ENCODE peak calls at places on chromosome X, in seven cellular contexts. H, B, K, U, J, Z and R are unnamed samples.

GRCh38 chrX:4263005-4263404 is 549.6 kb upstream of the PRKX start:
- DNase-seq in H (no peak), B (no peak), K (no peak), U (no peak), J (peak; percentile 13), Z (no peak), R (no peak)

GRCh38 chrX:68500105-68500504 is 1.3 kb downstream of the YIPF6 start:
- DNase-seq in H (no peak), B (no peak), K (no peak), U (no peak), J (no peak), Z (no peak), R (no peak)

GRCh38 chrX:11159149-11159548 is 48.0 kb downstream of the HCCS start:
- DNase-seq in H (no peak), B (no peak), K (no peak), U (no peak), J (no peak), Z (no peak), R (no peak)

GRCh38 chrX:37817176-37817575 is 30.2 kb downstream of the DYNLT3 start:
- DNase-seq in H (no peak), B (no peak), K (no peak), U (no peak), J (no peak), Z (no peak), R (no peak)

GRCh38 chrX:41667631-41668030 is 21.1 kb upstream of the GPR34 start:
- DNase-seq in H (no peak), B (no peak), K (no peak), U (no peak), J (no peak), Z (no peak), R (no peak)

GRCh38 chrX:7147978-7148824 is at the start of gene PUDP:
- DNase-seq in H (peak; percentile 89), B (no peak), K (peak; percentile 82), U (peak; percentile 73), J (peak; percentile 56), Z (peak; percentile 75), R (peak; percentile 65)

GRCh38 chrX:14064632-14065432 is 35.1 kb upstream of the GEMIN8 start:
- DNase-seq in H (no peak), B (no peak), K (peak; percentile 74), U (no peak), J (no peak), Z (no peak), R (no peak)

GRCh38 chrX:9466115-9466495 is 1.2 kb downstream of the TBL1X start:
- DNase-seq in H (peak; percentile 10), B (no peak), K (peak; percentile 20), U (no peak), J (no peak), Z (no peak), R (no peak)

GRCh38 chrX:153909980-153910360 is 5.5 kb downstream of the AVPR2 start:
- DNase-seq in H (no peak), B (no peak), K (no peak), U (no peak), J (no peak), Z (no peak), R (no peak)

GRCh38 chrX:119541188-119541587 is 24.0 kb downstream of the STEEP1 start:
- DNase-seq in H (no peak), B (peak; percentile 30), K (peak; percentile 70), U (no peak), J (no peak), Z (no peak), R (no peak)

GRCh38 chrX:132270699-132271098 is 51.5 kb upstream of the RAP2C start:
- DNase-seq in H (no peak), B (peak; percentile 9), K (peak; percentile 85), U (no peak), J (no peak), Z (no peak), R (no peak)

GRCh38 chrX:18702362-18703195 is 4.9 kb upstream of the PPEF1 start:
- DNase-seq in H (no peak), B (no peak), K (peak; percentile 75), U (no peak), J (no peak), Z (no peak), R (no peak)

GRCh38 chrX:45515262-45516215 is 314.9 kb upstream of the DIPK2B start:
- DNase-seq in H (no peak), B (peak; percentile 55), K (peak; percentile 87), U (no peak), J (no peak), Z (no peak), R (peak; percentile 7)

GRCh38 chrX:41236629-41237028 is 97.3 kb upstream of the DDX3X start:
- DNase-seq in H (no peak), B (no peak), K (no peak), U (no peak), J (no peak), Z (no peak), R (no peak)

GRCh38 chrX:49915352-49916222 is 6.8 kb upstream of the CLCN5 start:
- DNase-seq in H (peak; percentile 60), B (no peak), K (peak; percentile 70), U (peak; percentile 2), J (no peak), Z (no peak), R (peak; percentile 11)

GRCh38 chrX:42017971-42018370 is 94.6 kb upstream of the CASK start:
- DNase-seq in H (no peak), B (no peak), K (no peak), U (no peak), J (no peak), Z (no peak), R (no peak)